ENCODE peak calls at places on chromosomes 5 and 9, in five cellular contexts. One of them, this sample, is unnamed.

GRCh38 chr5:137778772-137779564 is 24.8 kb upstream of the HNRNPA0 start:
- DNase-seq in sigmoid colon: no peak
- DNase-seq in Panc1: peak; percentile 27
- DNase-seq in adipocyte: peak; percentile 77
- DNase-seq in adrenal gland: no peak
- DNase-seq in this sample: no peak

GRCh38 chr5:93715327-93715726 is 26.1 kb downstream of the POU5F2 start:
- DNase-seq in adrenal gland: no peak
- DNase-seq in adipocyte: no peak
- DNase-seq in sigmoid colon: no peak
- DNase-seq in Panc1: no peak
- DNase-seq in this sample: no peak

GRCh38 chr5:109531262-109531661 is 121.5 kb upstream of the PJA2 start:
- DNase-seq in Panc1: no peak
- DNase-seq in adipocyte: no peak
- DNase-seq in adrenal gland: no peak
- DNase-seq in sigmoid colon: no peak
- DNase-seq in this sample: no peak

GRCh38 chr5:33146916-33147315 is 293.8 kb upstream of the TARS1 start:
- DNase-seq in adrenal gland: no peak
- DNase-seq in Panc1: no peak
- DNase-seq in sigmoid colon: no peak
- DNase-seq in adipocyte: peak; percentile 14
- DNase-seq in this sample: no peak

GRCh38 chr9:116550728-116551436 is 136.2 kb upstream of the TRIM32 start:
- DNase-seq in adipocyte: peak; percentile 62
- DNase-seq in adrenal gland: peak; percentile 39
- DNase-seq in sigmoid colon: no peak
- DNase-seq in Panc1: no peak
- DNase-seq in this sample: no peak

GRCh38 chr5:174615986-174616500 is 108.3 kb upstream of the MSX2 start:
- DNase-seq in adrenal gland: no peak
- DNase-seq in sigmoid colon: no peak
- DNase-seq in Panc1: no peak
- DNase-seq in adipocyte: no peak
- DNase-seq in this sample: no peak

GRCh38 chr5:129172561-129172960 is 78.0 kb downstream of the ISOC1 start:
- DNase-seq in adipocyte: peak; percentile 66
- DNase-seq in adrenal gland: no peak
- DNase-seq in Panc1: no peak
- DNase-seq in sigmoid colon: no peak
- DNase-seq in this sample: no peak

GRCh38 chr5:12883395-12883794 is 979.1 kb upstream of the CTNND2 start:
- DNase-seq in adrenal gland: no peak
- DNase-seq in Panc1: no peak
- DNase-seq in adipocyte: no peak
- DNase-seq in sigmoid colon: no peak
- DNase-seq in this sample: no peak

GRCh38 chr5:61332369-61332745 is 299 bp downstream of the ZSWIM6 start:
- DNase-seq in sigmoid colon: peak; percentile 76
- DNase-seq in Panc1: no peak
- DNase-seq in adrenal gland: peak; percentile 48
- DNase-seq in adipocyte: peak; percentile 63
- DNase-seq in this sample: peak; percentile 45

GRCh38 chr5:38641003-38641402 is 84.6 kb upstream of the LIFR start:
- DNase-seq in sigmoid colon: no peak
- DNase-seq in Panc1: no peak
- DNase-seq in adrenal gland: no peak
- DNase-seq in adipocyte: peak; percentile 28
- DNase-seq in this sample: no peak

GRCh38 chr5:121199238-121199999 is 652.3 kb upstream of the FTMT start:
- DNase-seq in Panc1: no peak
- DNase-seq in sigmoid colon: peak; percentile 40
- DNase-seq in adipocyte: peak; percentile 69
- DNase-seq in adrenal gland: no peak
- DNase-seq in this sample: peak; percentile 8

GRCh38 chr5:76763136-76763535 is 47.2 kb downstream of the F2R start:
- DNase-seq in sigmoid colon: no peak
- DNase-seq in adrenal gland: no peak
- DNase-seq in Panc1: no peak
- DNase-seq in adipocyte: no peak
- DNase-seq in this sample: no peak

GRCh38 chr5:16461782-16462181 is 3.8 kb downstream of the ZNF622 start:
- DNase-seq in adrenal gland: no peak
- DNase-seq in sigmoid colon: no peak
- DNase-seq in adipocyte: peak; percentile 88
- DNase-seq in Panc1: no peak
- DNase-seq in this sample: no peak

GRCh38 chr5:1540831-1541661 is 17.3 kb upstream of the LPCAT1 start:
- DNase-seq in sigmoid colon: peak; percentile 52
- DNase-seq in adipocyte: no peak
- DNase-seq in adrenal gland: no peak
- DNase-seq in Panc1: no peak
- DNase-seq in this sample: no peak

GRCh38 chr5:2023196-2023595 is 140.5 kb upstream of the IRX4 start:
- DNase-seq in adrenal gland: no peak
- DNase-seq in sigmoid colon: no peak
- DNase-seq in Panc1: no peak
- DNase-seq in adipocyte: no peak
- DNase-seq in this sample: no peak

GRCh38 chr9:96651626-96652025 is 3.5 kb downstream of the PRXL2C start:
- DNase-seq in sigmoid colon: no peak
- DNase-seq in adipocyte: peak; percentile 74
- DNase-seq in Panc1: no peak
- DNase-seq in adrenal gland: no peak
- DNase-seq in this sample: no peak

GRCh38 chr5:181164076-181164952 is 16.9 kb downstream of the OR2V2 start:
- DNase-seq in Panc1: no peak
- DNase-seq in adrenal gland: no peak
- DNase-seq in sigmoid colon: no peak
- DNase-seq in adipocyte: no peak
- DNase-seq in this sample: no peak

GRCh38 chr5:161676109-161676508 is 9.4 kb upstream of the GABRA6 start:
- DNase-seq in sigmoid colon: no peak
- DNase-seq in Panc1: peak; percentile 8
- DNase-seq in adrenal gland: peak; percentile 29
- DNase-seq in adipocyte: no peak
- DNase-seq in this sample: no peak

GRCh38 chr5:81590498-81591384 is 160.2 kb downstream of the SSBP2 start:
- DNase-seq in Panc1: no peak
- DNase-seq in adrenal gland: no peak
- DNase-seq in adipocyte: no peak
- DNase-seq in sigmoid colon: no peak
- DNase-seq in this sample: no peak

GRCh38 chr9:132046456-132046855 is 33.2 kb downstream of the MED27 start:
- DNase-seq in Panc1: no peak
- DNase-seq in adipocyte: no peak
- DNase-seq in sigmoid colon: no peak
- DNase-seq in adrenal gland: no peak
- DNase-seq in this sample: no peak

GRCh38 chr9:137309368-137310189 is 7.5 kb upstream of the NRARP start:
- DNase-seq in sigmoid colon: no peak
- DNase-seq in adipocyte: no peak
- DNase-seq in adrenal gland: no peak
- DNase-seq in Panc1: no peak
- DNase-seq in this sample: no peak

GRCh38 chr9:137308102-137308619 is 6.1 kb upstream of the NRARP start:
- DNase-seq in adrenal gland: peak; percentile 9
- DNase-seq in sigmoid colon: no peak
- DNase-seq in adipocyte: no peak
- DNase-seq in Panc1: no peak
- DNase-seq in this sample: no peak

GRCh38 chr9:137305788-137306545 is 3.9 kb upstream of the NRARP start:
- DNase-seq in Panc1: no peak
- DNase-seq in sigmoid colon: no peak
- DNase-seq in adipocyte: no peak
- DNase-seq in adrenal gland: peak; percentile 24
- DNase-seq in this sample: no peak

GRCh38 chr9:137306546-137307254 is 4.6 kb upstream of the NRARP start:
- DNase-seq in Panc1: no peak
- DNase-seq in sigmoid colon: no peak
- DNase-seq in adrenal gland: peak; percentile 11
- DNase-seq in adipocyte: no peak
- DNase-seq in this sample: peak; percentile 52

GRCh38 chr9:137307255-137308101 is 5.4 kb upstream of the NRARP start:
- DNase-seq in Panc1: no peak
- DNase-seq in sigmoid colon: no peak
- DNase-seq in adrenal gland: peak; percentile 14
- DNase-seq in adipocyte: no peak
- DNase-seq in this sample: no peak
- H3K4me1 ChIP-seq in Panc1: peaks cover 40% of the 10 kb centered on the region
- H3K4me1 ChIP-seq in sigmoid colon: no peaks in the 10 kb centered on the region
- H3K4me1 ChIP-seq in adrenal gland: peaks cover 7% of the 10 kb centered on the region
- H3K4me1 ChIP-seq in adipocyte: no peaks in the 10 kb centered on the region
- H3K4me1 ChIP-seq in this sample: peaks cover 26% of the 10 kb centered on the region

GRCh38 chr5:143398053-143398355 is 5.5 kb downstream of the NR3C1 start:
- DNase-seq in adipocyte: no peak
- DNase-seq in sigmoid colon: no peak
- DNase-seq in Panc1: no peak
- DNase-seq in adrenal gland: no peak
- DNase-seq in this sample: no peak
- H3K4me1 ChIP-seq in adipocyte: peaks cover 41% of the 10 kb centered on the region
- H3K4me1 ChIP-seq in sigmoid colon: no peaks in the 10 kb centered on the region
- H3K4me1 ChIP-seq in Panc1: peaks cover 56% of the 10 kb centered on the region
- H3K4me1 ChIP-seq in adrenal gland: peaks cover 10% of the 10 kb centered on the region
- H3K4me1 ChIP-seq in this sample: peaks cover 60% of the 10 kb centered on the region

GRCh38 chr5:125198270-125198974 is 452.0 kb upstream of the ZNF608 start:
- DNase-seq in adrenal gland: peak; percentile 80
- DNase-seq in Panc1: no peak
- DNase-seq in sigmoid colon: peak; percentile 91
- DNase-seq in adipocyte: peak; percentile 96
- DNase-seq in this sample: peak; percentile 88

GRCh38 chr5:125200842-125201373 is 454.5 kb upstream of the ZNF608 start:
- DNase-seq in sigmoid colon: no peak
- DNase-seq in adipocyte: no peak
- DNase-seq in Panc1: no peak
- DNase-seq in adrenal gland: no peak
- DNase-seq in this sample: no peak

GRCh38 chr5:125199968-125200841 is 453.8 kb upstream of the ZNF608 start:
- DNase-seq in adipocyte: no peak
- DNase-seq in adrenal gland: no peak
- DNase-seq in sigmoid colon: no peak
- DNase-seq in Panc1: no peak
- DNase-seq in this sample: no peak

GRCh38 chr5:125196479-125197183 is 450.2 kb upstream of the ZNF608 start:
- DNase-seq in adipocyte: no peak
- DNase-seq in sigmoid colon: no peak
- DNase-seq in adrenal gland: no peak
- DNase-seq in Panc1: no peak
- DNase-seq in this sample: peak; percentile 2

GRCh38 chr5:125199373-125199772 is 452.9 kb upstream of the ZNF608 start:
- DNase-seq in Panc1: no peak
- DNase-seq in sigmoid colon: no peak
- DNase-seq in adrenal gland: no peak
- DNase-seq in adipocyte: no peak
- DNase-seq in this sample: no peak
- H3K4me1 ChIP-seq in Panc1: peaks cover 17% of the 10 kb centered on the region
- H3K4me1 ChIP-seq in sigmoid colon: no peaks in the 10 kb centered on the region
- H3K4me1 ChIP-seq in adrenal gland: no peaks in the 10 kb centered on the region
- H3K4me1 ChIP-seq in adipocyte: no peaks in the 10 kb centered on the region
- H3K4me1 ChIP-seq in this sample: no peaks in the 10 kb centered on the region

GRCh38 chr5:54639621-54640020 is 122.1 kb downstream of the SNX18 start:
- DNase-seq in sigmoid colon: no peak
- DNase-seq in adipocyte: no peak
- DNase-seq in Panc1: no peak
- DNase-seq in adrenal gland: no peak
- DNase-seq in this sample: no peak
- H3K4me1 ChIP-seq in sigmoid colon: no peaks in the 10 kb centered on the region
- H3K4me1 ChIP-seq in adipocyte: peaks cover 21% of the 10 kb centered on the region
- H3K4me1 ChIP-seq in Panc1: no peaks in the 10 kb centered on the region
- H3K4me1 ChIP-seq in adrenal gland: no peaks in the 10 kb centered on the region
- H3K4me1 ChIP-seq in this sample: peaks cover 32% of the 10 kb centered on the region

GRCh38 chr9:121550569-121551512 is 51.2 kb upstream of the GGTA1 start:
- DNase-seq in adipocyte: peak; percentile 88
- DNase-seq in sigmoid colon: peak; percentile 89
- DNase-seq in Panc1: no peak
- DNase-seq in adrenal gland: peak; percentile 79
- DNase-seq in this sample: peak; percentile 96
- H3K4me1 ChIP-seq in adipocyte: peaks cover 12% of the 10 kb centered on the region
- H3K4me1 ChIP-seq in sigmoid colon: no peaks in the 10 kb centered on the region
- H3K4me1 ChIP-seq in Panc1: no peaks in the 10 kb centered on the region
- H3K4me1 ChIP-seq in adrenal gland: peaks cover 7% of the 10 kb centered on the region
- H3K4me1 ChIP-seq in this sample: no peaks in the 10 kb centered on the region

GRCh38 chr9:89523948-89524347 is 26.0 kb upstream of the SEMA4D start:
- DNase-seq in adrenal gland: no peak
- DNase-seq in Panc1: no peak
- DNase-seq in sigmoid colon: no peak
- DNase-seq in adipocyte: no peak
- DNase-seq in this sample: no peak
- H3K4me1 ChIP-seq in adrenal gland: peaks cover 21% of the 10 kb centered on the region
- H3K4me1 ChIP-seq in Panc1: no peaks in the 10 kb centered on the region
- H3K4me1 ChIP-seq in sigmoid colon: no peaks in the 10 kb centered on the region
- H3K4me1 ChIP-seq in adipocyte: no peaks in the 10 kb centered on the region
- H3K4me1 ChIP-seq in this sample: peaks cover 4% of the 10 kb centered on the region

GRCh38 chr9:133124123-133124948 is 3.3 kb upstream of the RALGDS start:
- DNase-seq in adipocyte: no peak
- DNase-seq in Panc1: no peak
- DNase-seq in adrenal gland: no peak
- DNase-seq in sigmoid colon: no peak
- DNase-seq in this sample: no peak
- H3K4me1 ChIP-seq in adipocyte: peaks cover 43% of the 10 kb centered on the region
- H3K4me1 ChIP-seq in Panc1: peaks cover 15% of the 10 kb centered on the region
- H3K4me1 ChIP-seq in adrenal gland: peaks cover 43% of the 10 kb centered on the region
- H3K4me1 ChIP-seq in sigmoid colon: no peaks in the 10 kb centered on the region
- H3K4me1 ChIP-seq in this sample: peaks cover 62% of the 10 kb centered on the region

GRCh38 chr5:95879661-95880060 is 57.1 kb upstream of the GLRX start:
- DNase-seq in sigmoid colon: no peak
- DNase-seq in adipocyte: no peak
- DNase-seq in Panc1: no peak
- DNase-seq in adrenal gland: no peak
- DNase-seq in this sample: no peak
- H3K4me1 ChIP-seq in sigmoid colon: no peaks in the 10 kb centered on the region
- H3K4me1 ChIP-seq in adipocyte: peaks cover 20% of the 10 kb centered on the region
- H3K4me1 ChIP-seq in Panc1: no peaks in the 10 kb centered on the region
- H3K4me1 ChIP-seq in adrenal gland: no peaks in the 10 kb centered on the region
- H3K4me1 ChIP-seq in this sample: peaks cover 5% of the 10 kb centered on the region

This sample was measured in thyroid gland.